ENCODE peak calls at places on chromosomes 12 and 14, in seven cellular contexts. N is stomach, F is fibroblast of mammary gland, W is progenitor cell of endocrine pancreas, C is lower lobe of right lung, G is AG04449, O is astrocyte of the cerebellum. J is an unnamed sample.

GRCh38 chr12:46367351-46368029 is 5.1 kb downstream of the SLC38A2 start:
- DNase-seq in N (no peak), F (no peak), W (no peak), C (no peak), G (no peak), O (no peak), J (no peak)

GRCh38 chr14:68782091-68782981 is 10.5 kb downstream of the ZFP36L1 start:
- DNase-seq in N (peak), F (no peak), W (no peak), C (no peak), G (no peak), O (no peak), J (peak)

GRCh38 chr12:124576061-124576650 is 8.7 kb upstream of the NCOR2 start:
- DNase-seq in N (no peak), F (no peak), W (no peak), C (no peak), G (no peak), O (no peak), J (no peak)

GRCh38 chr14:77804592-77804991 is 4.7 kb downstream of the ADCK1 start:
- DNase-seq in N (no peak), F (peak), W (no peak), C (no peak), G (no peak), O (no peak), J (no peak)

GRCh38 chr12:14665354-14666348 is 30.7 kb downstream of the GUCY2C start:
- DNase-seq in N (no peak), F (no peak), W (no peak), C (no peak), G (no peak), O (no peak), J (no peak)

GRCh38 chr14:95472819-95473251 is 43.6 kb downstream of the SYNE3 start:
- DNase-seq in N (no peak), F (no peak), W (no peak), C (no peak), G (no peak), O (no peak), J (no peak)

GRCh38 chr14:30214456-30215090 is 286.9 kb upstream of the PRKD1 start:
- DNase-seq in N (no peak), F (peak), W (no peak), C (no peak), G (no peak), O (peak), J (no peak)

GRCh38 chr12:43805857-43806736 is at the start of gene TWF1:
- DNase-seq in N (peak), F (peak), W (peak), C (peak), G (no peak), O (peak), J (peak)

GRCh38 chr12:115504241-115504941 is 773.1 kb downstream of the MED13L start:
- DNase-seq in N (no peak), F (no peak), W (no peak), C (no peak), G (no peak), O (no peak), J (no peak)

GRCh38 chr12:64744422-64745258 is 14.6 kb downstream of the GNS start:
- DNase-seq in N (no peak), F (peak), W (no peak), C (no peak), G (no peak), O (no peak), J (no peak)

GRCh38 chr14:44404021-44404420 is 103.1 kb downstream of the FSCB start:
- DNase-seq in N (no peak), F (no peak), W (no peak), C (no peak), G (no peak), O (peak), J (no peak)

DNA sequence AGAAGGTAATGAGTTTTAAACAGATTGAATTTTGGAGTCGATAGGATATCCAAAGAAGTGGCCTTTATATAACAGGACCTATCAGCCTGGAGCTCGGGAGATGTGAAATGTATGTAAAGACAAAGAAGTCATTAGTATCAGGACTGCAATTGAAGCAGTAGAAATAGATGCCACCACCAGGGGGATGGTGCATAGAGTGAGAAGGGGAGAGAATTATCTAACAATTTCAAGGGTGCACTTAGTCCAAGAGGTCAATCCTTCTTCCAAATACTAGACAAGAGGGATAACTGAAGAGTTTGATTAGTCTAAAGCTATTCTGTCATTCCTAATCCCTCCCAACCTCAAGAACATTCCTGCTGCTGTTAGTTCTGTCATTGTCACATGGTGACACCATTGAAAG is 127.8 kb downstream of the CFAP54 start:
- DNase-seq in N (no peak), F (no peak), W (no peak), C (no peak), G (no peak), O (no peak), J (no peak)
- TF ChIP-seq CTCF in N (no peak), F (peak), W (peak), C (no peak), G (no peak), O (peak), J (peak)

GRCh38 chr14:85702937-85703336 is 173.0 kb downstream of the FLRT2 start:
- DNase-seq in N (no peak), F (peak), W (no peak), C (no peak), G (no peak), O (peak), J (no peak)
- TF ChIP-seq CTCF in N (no peak), F (no peak), W (no peak), C (no peak), G (no peak), O (no peak), J (no peak)

GRCh38 chr12:105331805-105332251 is 1.3 kb downstream of the C12orf75 start:
- DNase-seq in N (peak), F (no peak), W (no peak), C (no peak), G (no peak), O (no peak), J (no peak)

GRCh38 chr12:105332925-105333324 is 2.4 kb downstream of the C12orf75 start:
- DNase-seq in N (no peak), F (no peak), W (no peak), C (no peak), G (no peak), O (no peak), J (no peak)

GRCh38 chr12:105330283-105330937 is at the start of gene C12orf75:
- DNase-seq in N (peak), F (peak), W (peak), C (peak), G (no peak), O (peak), J (peak)

GRCh38 chr12:105329926-105330282 is 587 bp upstream of the C12orf75 start:
- DNase-seq in N (no peak), F (no peak), W (no peak), C (no peak), G (no peak), O (no peak), J (no peak)

GRCh38 chr12:105330938-105331804 is 680 bp downstream of the C12orf75 start:
- DNase-seq in N (peak), F (no peak), W (peak), C (no peak), G (no peak), O (no peak), J (peak)
- TF ChIP-seq CTCF in N (no peak), F (no peak), W (peak), C (no peak), G (no peak), O (no peak), J (peak)

DNA sequence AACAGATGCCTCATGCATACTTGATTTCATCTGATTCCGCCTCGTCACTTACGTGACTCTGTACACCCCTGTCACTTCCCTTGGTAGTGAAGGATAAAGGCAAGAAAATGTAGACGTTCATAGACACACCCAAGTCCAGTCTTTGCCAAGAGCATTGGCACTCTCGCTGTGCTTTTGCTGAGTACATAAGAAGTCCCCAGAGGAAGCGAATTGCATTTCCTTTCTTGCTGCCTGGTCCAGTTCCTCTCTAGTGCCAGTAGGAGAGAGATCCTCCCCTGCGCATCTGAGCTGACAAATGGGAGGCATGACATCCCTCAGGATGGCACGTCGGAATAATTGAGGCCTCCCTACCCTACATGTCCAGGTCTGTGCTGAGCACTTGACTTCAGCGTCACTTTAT is 21.3 kb upstream of the RIN3 start:
- DNase-seq in N (no peak), F (no peak), W (no peak), C (no peak), G (no peak), O (no peak), J (peak)
- TF ChIP-seq CTCF in N (no peak), F (no peak), W (no peak), C (peak), G (no peak), O (no peak), J (no peak)

J was measured in type B pancreatic cell.